ENCODE peak calls at places on chromosomes 6 and 20, in six cellular contexts. Q is NAMALWA; H is stimulated activated naive CD4-positive, alpha-beta T cell; S is WTC11; K is skeletal muscle cell; J is AG08396. D is an unnamed sample.

GRCh38 chr6:45677381-45677992 is 299.8 kb upstream of the SUPT3H start:
- DNase-seq in Q (peak), H (peak), S (no peak), K (no peak), J (no peak), D (peak)

GRCh38 chr6:87176493-87176892 is 21.1 kb downstream of the ZNF292 start:
- DNase-seq in Q (no peak), H (no peak), S (no peak), K (no peak), J (no peak), D (no peak)

GRCh38 chr6:143329323-143329722 is 121.2 kb downstream of the ADAT2 start:
- DNase-seq in Q (no peak), H (no peak), S (no peak), K (no peak), J (no peak), D (peak)

GRCh38 chr6:106380407-106380806 is 19.9 kb downstream of the CRYBG1 start:
- DNase-seq in Q (no peak), H (no peak), S (no peak), K (no peak), J (no peak), D (peak)

GRCh38 chr20:50098259-50098658 is 14.7 kb downstream of the UBE2V1 start:
- DNase-seq in Q (no peak), H (no peak), S (no peak), K (no peak), J (no peak), D (no peak)

GRCh38 chr6:118335325-118335724 is 212.8 kb upstream of the PLN start:
- DNase-seq in Q (no peak), H (no peak), S (no peak), K (no peak), J (no peak), D (no peak)

GRCh38 chr20:57400821-57401564 is 9.8 kb downstream of the RBM38 start:
- DNase-seq in Q (peak), H (peak), S (no peak), K (no peak), J (no peak), D (no peak)

GRCh38 chr6:56693988-56694387 is 51.3 kb upstream of the DST start:
- DNase-seq in Q (no peak), H (no peak), S (no peak), K (no peak), J (no peak), D (peak)

GRCh38 chr6:62272118-62272517 is 13.9 kb downstream of the KHDRBS2 start:
- DNase-seq in Q (no peak), H (no peak), S (no peak), K (no peak), J (no peak), D (no peak)

GRCh38 chr6:30192076-30192475 is 21.1 kb downstream of the TRIM26 start:
- DNase-seq in Q (no peak), H (no peak), S (no peak), K (no peak), J (no peak), D (no peak)

GRCh38 chr6:118141211-118141610 is 234.1 kb downstream of the SLC35F1 start:
- DNase-seq in Q (no peak), H (no peak), S (no peak), K (no peak), J (no peak), D (peak)

GRCh38 chr20:47672886-47673670 is 112.2 kb downstream of the SULF2 start:
- DNase-seq in Q (no peak), H (no peak), S (no peak), K (no peak), J (no peak), D (no peak)

GRCh38 chr6:15457903-15458530 is 204.8 kb downstream of the DTNBP1 start:
- DNase-seq in Q (peak), H (no peak), S (no peak), K (no peak), J (no peak), D (no peak)

GRCh38 chr20:17895641-17896246 is 72.8 kb downstream of the SNX5 start:
- DNase-seq in Q (no peak), H (no peak), S (no peak), K (no peak), J (peak), D (peak)

GRCh38 chr20:34369265-34369664 is 6.2 kb downstream of the ITCH start:
- DNase-seq in Q (no peak), H (no peak), S (no peak), K (no peak), J (no peak), D (peak)

GRCh38 chr6:71421611-71422010 is 133.0 kb downstream of the OGFRL1 start:
- DNase-seq in Q (no peak), H (no peak), S (no peak), K (no peak), J (no peak), D (no peak)

GRCh38 chr6:41644297-41644879 is 6.1 kb downstream of the MDFI start:
- DNase-seq in Q (no peak), H (no peak), S (no peak), K (no peak), J (no peak), D (peak)

GRCh38 chr6:33452496-33452895 is 1.9 kb upstream of the ZBTB9 start:
- DNase-seq in Q (no peak), H (no peak), S (no peak), K (no peak), J (peak), D (no peak)

GRCh38 chr20:62787329-62787728 is 8.9 kb upstream of the MRGBP start:
- DNase-seq in Q (no peak), H (no peak), S (no peak), K (no peak), J (no peak), D (no peak)

GRCh38 chr6:154981071-154981373 is 14.1 kb upstream of the TIAM2 start:
- DNase-seq in Q (no peak), H (no peak), S (no peak), K (no peak), J (no peak), D (peak)

GRCh38 chr6:9397981-9398559 is 962.7 kb upstream of the SLC35B3 start:
- DNase-seq in Q (no peak), H (no peak), S (no peak), K (no peak), J (no peak), D (peak)

GRCh38 chr6:33906413-33906812 is 102.6 kb upstream of the MLN start:
- DNase-seq in Q (no peak), H (no peak), S (no peak), K (no peak), J (no peak), D (peak)

GRCh38 chr20:51697119-51697826 is 70.9 kb downstream of the ATP9A start:
- DNase-seq in Q (no peak), H (no peak), S (no peak), K (no peak), J (no peak), D (no peak)

GRCh38 chr6:21953831-21954801 is 342.7 kb downstream of the PRL start:
- DNase-seq in Q (no peak), H (no peak), S (peak), K (peak), J (peak), D (peak)

GRCh38 chr20:19737025-19737424 is 21.0 kb upstream of the RIN2 start:
- DNase-seq in Q (no peak), H (no peak), S (no peak), K (peak), J (no peak), D (peak)

GRCh38 chr6:149852180-149852579 is 12.0 kb downstream of the LRP11 start:
- DNase-seq in Q (peak), H (no peak), S (no peak), K (no peak), J (no peak), D (peak)

GRCh38 chr6:39961178-39961577 is 26.9 kb upstream of the MOCS1 start:
- DNase-seq in Q (no peak), H (no peak), S (no peak), K (peak), J (no peak), D (peak)

GRCh38 chr6:167311286-167311685 is 13.6 kb upstream of the TTLL2 start:
- DNase-seq in Q (no peak), H (no peak), S (no peak), K (no peak), J (no peak), D (no peak)

GRCh38 chr6:158279615-158280014 is 32.6 kb upstream of the TULP4 start:
- DNase-seq in Q (no peak), H (no peak), S (no peak), K (peak), J (no peak), D (no peak)

GRCh38 chr6:104606361-104606760 is 253.4 kb downstream of the HACE1 start:
- DNase-seq in Q (no peak), H (no peak), S (no peak), K (no peak), J (no peak), D (no peak)

GRCh38 chr6:143740213-143740612 is 62.4 kb downstream of the PHACTR2 start:
- DNase-seq in Q (no peak), H (no peak), S (no peak), K (no peak), J (no peak), D (no peak)

GRCh38 chr6:170053966-170054661 is 236.8 kb downstream of the DLL1 start:
- DNase-seq in Q (no peak), H (no peak), S (no peak), K (no peak), J (no peak), D (no peak)

GRCh38 chr6:28693751-28694443 is 168.2 kb downstream of the GPX5 start:
- DNase-seq in Q (no peak), H (no peak), S (peak), K (no peak), J (no peak), D (no peak)

GRCh38 chr20:10555865-10556308 is 117.9 kb downstream of the JAG1 start:
- DNase-seq in Q (no peak), H (no peak), S (no peak), K (peak), J (peak), D (peak)